ENCODE peak calls at places on chromosomes 3 and 15, in five cellular contexts. Y is coronary artery, V is tibial artery, Q is AG04449, N is fibroblast of mammary gland. B is an unnamed sample.

GRCh38 chr3:58693929-58694850 is 27.6 kb upstream of the FAM3D start:
- DNase-seq in Q (no peak), N (no peak), Y (no peak), V (no peak), B (no peak)

GRCh38 chr15:48537277-48538113 is 108.0 kb downstream of the FBN1 start:
- DNase-seq in Y (no peak), Q (no peak), N (peak), V (no peak), B (no peak)

GRCh38 chr15:87939838-87940457 is 316.6 kb downstream of the NTRK3 start:
- DNase-seq in Y (no peak), N (no peak), Q (no peak), V (no peak), B (no peak)

GRCh38 chr3:129612350-129613204 is 6.1 kb upstream of the PLXND1 start:
- DNase-seq in N (no peak), Q (no peak), V (peak), Y (no peak), B (no peak)

GRCh38 chr15:67784057-67784781 is 41.1 kb upstream of the SKOR1 start:
- DNase-seq in Q (no peak), Y (no peak), N (no peak), V (no peak), B (no peak)

GRCh38 chr3:54196330-54196975 is 74.1 kb downstream of the CACNA2D3 start:
- DNase-seq in Y (no peak), V (no peak), Q (no peak), N (no peak), B (no peak)

GRCh38 chr3:177427540-177427939 is 230.3 kb upstream of the TBL1XR1 start:
- DNase-seq in Y (no peak), V (no peak), Q (no peak), N (peak), B (no peak)

GRCh38 chr15:95557226-95558046 is 773.1 kb upstream of the NR2F2 start:
- DNase-seq in V (peak), N (peak), Y (no peak), Q (peak), B (no peak)

GRCh38 chr3:136350132-136350531 is 100.0 kb downstream of the PCCB start:
- DNase-seq in N (peak), V (no peak), Q (peak), Y (no peak), B (no peak)

GRCh38 chr3:195566797-195567196 is 16.9 kb downstream of the APOD start:
- DNase-seq in Y (no peak), N (no peak), Q (no peak), V (no peak), B (no peak)

GRCh38 chr3:152079980-152080379 is 188.7 kb upstream of the MBNL1 start:
- DNase-seq in N (no peak), Q (no peak), V (no peak), Y (no peak), B (no peak)

GRCh38 chr15:49083471-49084284 is 37.4 kb upstream of the SECISBP2L start:
- DNase-seq in Q (peak), V (no peak), Y (no peak), N (peak), B (no peak)

GRCh38 chr3:62584636-62585035 is 211.3 kb upstream of the FEZF2 start:
- DNase-seq in Q (no peak), V (no peak), N (no peak), Y (no peak), B (no peak)

GRCh38 chr3:23949784-23950183 is 4.7 kb downstream of the NR1D2 start:
- DNase-seq in V (no peak), Y (no peak), N (no peak), Q (no peak), B (no peak)

GRCh38 chr15:52392008-52392687 is 96.5 kb upstream of the MYO5C start:
- DNase-seq in Q (peak), Y (no peak), V (no peak), N (peak), B (no peak)

DNA sequence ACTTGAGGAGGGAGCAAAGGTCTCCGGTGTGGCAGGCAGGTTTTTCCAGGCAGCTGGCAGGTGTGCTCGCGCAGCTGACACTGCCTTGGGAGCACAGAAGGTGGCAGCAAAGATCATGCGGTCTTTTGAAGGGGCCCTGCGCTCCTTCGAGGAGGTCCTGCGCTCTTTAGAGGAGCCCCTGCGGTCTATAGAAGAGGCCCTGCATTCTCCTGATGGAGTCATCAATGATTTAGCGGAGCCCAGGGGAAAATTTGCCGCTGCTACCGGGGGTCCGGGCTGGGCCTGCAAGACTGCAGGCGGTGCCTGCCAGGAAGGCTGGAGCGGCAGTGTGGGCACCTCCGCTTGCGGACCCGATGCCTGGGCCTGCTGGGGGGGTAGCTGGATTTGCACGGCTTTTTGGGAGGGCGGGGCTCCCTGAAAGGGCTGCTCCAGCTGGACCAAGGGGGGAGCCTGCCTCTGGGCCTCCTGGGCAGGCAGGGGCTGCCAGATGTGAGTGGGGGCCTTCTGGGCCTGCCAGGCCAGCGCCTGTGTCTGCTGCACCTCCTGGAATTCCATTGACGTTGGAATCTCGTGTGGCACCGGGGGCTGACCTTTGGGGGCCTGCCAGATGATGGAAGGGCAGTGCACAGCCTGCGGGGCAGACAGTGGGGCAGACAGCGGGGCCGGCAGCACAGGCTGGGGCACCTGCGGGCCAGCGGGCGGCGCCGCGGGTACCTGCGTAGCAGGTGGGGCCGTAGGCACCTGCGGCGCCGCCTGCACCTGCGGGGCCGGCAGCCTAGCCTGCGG is 2.1 kb downstream of the MAGEL2 start:
- DNase-seq in Q (no peak), N (no peak), Y (no peak), V (no peak), B (peak)
- TF ChIP-seq CTCF in Q (no peak), N (no peak), Y (no peak), V (no peak), B (no peak)

GRCh38 chr3:12483364-12483763 is 916 bp upstream of the TSEN2 start:
- DNase-seq in Y (no peak), N (peak), Q (no peak), V (no peak), B (no peak)

GRCh38 chr3:12486001-12486400 is 1.7 kb downstream of the TSEN2 start:
- DNase-seq in N (no peak), V (no peak), Y (no peak), Q (no peak), B (no peak)

GRCh38 chr3:12484983-12485327 is 675 bp downstream of the TSEN2 start:
- DNase-seq in Y (no peak), N (no peak), Q (no peak), V (no peak), B (no peak)

GRCh38 chr3:12483872-12484197 is 445 bp upstream of the TSEN2 start:
- DNase-seq in V (no peak), Q (no peak), N (no peak), Y (no peak), B (no peak)

GRCh38 chr3:12484198-12484982 is at the start of gene TSEN2:
- DNase-seq in Y (peak), V (peak), Q (no peak), N (peak), B (peak)
- TF ChIP-seq CTCF in Y (no peak), V (peak), Q (peak), N (peak), B (no peak)

DNA sequence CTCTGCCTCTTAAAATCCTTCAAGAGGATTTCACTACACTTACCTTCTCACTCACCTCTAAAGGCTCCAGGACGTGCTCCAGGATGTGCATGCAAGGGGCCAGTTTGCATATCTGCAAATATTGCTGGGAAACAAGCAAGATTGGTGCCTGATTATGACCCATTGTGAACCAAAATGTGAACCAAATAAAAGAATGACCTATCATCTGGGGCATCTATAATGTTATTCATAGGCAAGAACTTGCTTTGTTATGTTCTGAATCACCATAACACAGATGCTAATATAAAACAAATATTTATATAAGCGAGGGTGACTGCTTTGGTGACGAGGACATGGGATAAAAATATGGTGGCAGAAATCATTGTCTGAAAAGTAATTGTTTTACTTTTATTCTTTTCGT is 5.5 kb downstream of the IL12A start:
- DNase-seq in N (no peak), V (no peak), Q (no peak), Y (no peak), B (no peak)
- TF ChIP-seq CTCF in N (no peak), V (no peak), Q (no peak), Y (no peak), B (no peak)

GRCh38 chr15:50128266-50128665 is 9.2 kb upstream of the ATP8B4 start:
- DNase-seq in Q (no peak), V (peak), Y (no peak), N (no peak), B (no peak)
- TF ChIP-seq CTCF in Q (no peak), V (no peak), Y (no peak), N (peak), B (no peak)

GRCh38 chr3:132267594-132267993 is 49.6 kb upstream of the ACP3 start:
- DNase-seq in V (no peak), N (no peak), Y (no peak), Q (no peak), B (no peak)
- TF ChIP-seq CTCF in V (no peak), N (no peak), Y (no peak), Q (no peak), B (no peak)

GRCh38 chr3:184133840-184134745 is 1.1 kb upstream of the EIF2B5 start:
- DNase-seq in Q (no peak), V (peak), Y (peak), N (peak), B (peak)
- TF ChIP-seq CTCF in Q (no peak), V (no peak), Y (no peak), N (no peak), B (no peak)

GRCh38 chr3:138365253-138365555 is 16.8 kb downstream of the MRAS start:
- DNase-seq in N (no peak), V (peak), Q (no peak), Y (no peak), B (no peak)
- TF ChIP-seq CTCF in N (no peak), V (no peak), Q (no peak), Y (no peak), B (no peak)

GRCh38 chr3:49428697-49429100 is 425 bp downstream of the NICN1 start:
- DNase-seq in V (no peak), N (no peak), Q (no peak), Y (no peak), B (no peak)

GRCh38 chr3:49427581-49427980 is 1.5 kb downstream of the NICN1 start:
- DNase-seq in Y (no peak), N (no peak), V (no peak), Q (no peak), B (no peak)

GRCh38 chr3:49421890-49422378 is 339 bp downstream of the AMT start:
- DNase-seq in N (no peak), Y (no peak), Q (no peak), V (no peak), B (peak)

GRCh38 chr3:49422379-49423248 is at the start of gene AMT:
- DNase-seq in Q (no peak), Y (no peak), N (no peak), V (no peak), B (peak)

DNA sequence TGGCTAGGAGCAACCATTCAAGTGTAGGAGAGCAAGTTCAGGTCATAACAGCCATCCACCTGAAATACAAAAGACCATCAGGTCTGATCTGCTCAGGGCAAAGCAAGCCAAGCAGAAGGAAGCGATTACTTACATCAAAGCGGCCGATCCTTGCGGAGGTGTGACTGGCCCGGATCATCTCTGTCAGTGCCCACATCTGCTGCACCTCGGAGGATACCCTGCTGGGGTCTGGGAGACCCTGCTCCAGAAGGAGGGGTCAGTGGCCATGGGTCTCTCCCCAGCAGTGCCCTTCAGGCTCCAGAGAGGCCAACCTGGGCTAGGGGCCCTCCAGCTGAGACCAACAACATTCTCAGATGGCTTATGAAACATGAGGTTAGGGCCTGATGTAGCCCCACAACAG is 2.5 kb upstream of the AMT start:
- DNase-seq in Y (no peak), Q (no peak), V (no peak), N (no peak), B (no peak)
- TF ChIP-seq CTCF in Y (no peak), Q (no peak), V (no peak), N (no peak), B (no peak)